ENCODE peak calls at places on chromosomes 6 and 20, in ten cellular contexts. F is iPS DF 6.9; C is endothelial cell of umbilical vein; H is naive thymus-derived CD4-positive, alpha-beta T cell; A is endodermal cell; N is CD8-positive, alpha-beta memory T cell; S is uterus; G is PC-9; Q is aorta; K is AG04450. U is an unnamed sample.

GRCh38 chr6:112618796-112619195 is 271.7 kb downstream of the RFPL4B start:
- DNase-seq in F (peak), C (peak), H (no peak), A (peak), N (no peak), S (no peak), G (peak), Q (no peak), K (no peak), U (no peak)

GRCh38 chr6:149414822-149415221 is 14.8 kb downstream of the SUMO4 start:
- DNase-seq in F (no peak), C (no peak), H (no peak), A (no peak), N (no peak), S (no peak), G (no peak), Q (no peak), K (no peak), U (no peak)

GRCh38 chr20:22691369-22692118 is 107.2 kb upstream of the FOXA2 start:
- DNase-seq in F (peak), C (peak), H (peak), A (peak), N (no peak), S (peak), G (no peak), Q (peak), K (peak), U (peak)

GRCh38 chr6:7073810-7074525 is 33.8 kb upstream of the RREB1 start:
- DNase-seq in F (no peak), C (no peak), H (peak), A (no peak), N (peak), S (no peak), G (no peak), Q (no peak), K (no peak), U (no peak)

GRCh38 chr6:124882580-124883393 is 79.5 kb upstream of the RNF217 start:
- DNase-seq in F (no peak), C (peak), H (no peak), A (no peak), N (no peak), S (no peak), G (peak), Q (no peak), K (no peak), U (no peak)

GRCh38 chr20:23147964-23148720 is 62.0 kb upstream of the CD93 start:
- DNase-seq in F (no peak), C (peak), H (no peak), A (peak), N (no peak), S (no peak), G (peak), Q (peak), K (no peak), U (no peak)

GRCh38 chr6:125188037-125188436 is 34.5 kb downstream of the TPD52L1 start:
- DNase-seq in F (no peak), C (no peak), H (no peak), A (no peak), N (no peak), S (no peak), G (no peak), Q (no peak), K (peak), U (no peak)

GRCh38 chr20:39291301-39291700 is 329.2 kb downstream of the DHX35 start:
- DNase-seq in F (no peak), C (peak), H (no peak), A (no peak), N (no peak), S (peak), G (no peak), Q (no peak), K (no peak), U (no peak)

GRCh38 chr6:23589811-23590210 is 536.2 kb upstream of the NRSN1 start:
- DNase-seq in F (no peak), C (no peak), H (no peak), A (no peak), N (no peak), S (no peak), G (no peak), Q (no peak), K (no peak), U (no peak)

DNA sequence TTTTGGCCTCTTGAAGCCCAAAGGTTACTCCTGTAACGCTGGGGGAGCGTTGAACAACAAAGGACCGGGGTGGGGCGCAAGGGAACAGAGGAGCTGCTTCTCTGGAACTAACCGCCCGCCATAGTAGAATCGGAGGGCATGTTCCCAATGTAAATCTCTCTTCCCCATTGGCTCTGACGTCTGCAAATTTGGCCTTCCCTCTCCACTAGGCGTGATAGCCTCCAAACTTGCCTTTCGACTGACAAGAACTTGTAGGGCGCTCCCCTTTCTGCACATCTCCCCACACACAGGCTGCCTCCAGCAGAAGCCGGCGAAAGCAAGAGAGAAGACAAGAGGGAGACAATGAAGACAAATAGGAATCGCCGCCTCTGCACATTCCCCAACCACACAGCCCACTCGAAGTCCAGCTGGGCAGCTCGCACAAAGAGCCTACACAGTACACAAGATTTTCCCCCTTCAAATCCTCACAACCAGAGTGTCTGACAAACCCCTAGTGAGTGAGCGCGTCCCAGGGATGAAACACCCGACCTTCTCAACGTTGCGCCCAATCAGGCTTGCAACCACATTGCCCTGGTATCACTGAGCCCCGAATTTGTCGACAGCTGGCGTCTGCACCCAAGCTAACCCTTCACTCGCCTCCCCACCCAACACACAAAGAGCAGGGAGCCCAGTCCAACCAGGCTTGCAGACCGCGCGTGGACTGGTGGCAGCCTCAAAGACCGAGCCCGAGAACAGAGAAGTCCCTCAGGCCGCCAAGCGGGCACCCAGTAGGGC is 1.5 kb upstream of the COL12A1 start:
- DNase-seq in F (no peak), C (peak), H (no peak), A (peak), N (no peak), S (peak), G (no peak), Q (no peak), K (no peak), U (no peak)
- H3K4me3 ChIP-seq in F (peak), C (no peak), H (peak), A (peak), N (peak), S (peak), G (no peak), Q (no peak), K (peak), U (peak)

DNA sequence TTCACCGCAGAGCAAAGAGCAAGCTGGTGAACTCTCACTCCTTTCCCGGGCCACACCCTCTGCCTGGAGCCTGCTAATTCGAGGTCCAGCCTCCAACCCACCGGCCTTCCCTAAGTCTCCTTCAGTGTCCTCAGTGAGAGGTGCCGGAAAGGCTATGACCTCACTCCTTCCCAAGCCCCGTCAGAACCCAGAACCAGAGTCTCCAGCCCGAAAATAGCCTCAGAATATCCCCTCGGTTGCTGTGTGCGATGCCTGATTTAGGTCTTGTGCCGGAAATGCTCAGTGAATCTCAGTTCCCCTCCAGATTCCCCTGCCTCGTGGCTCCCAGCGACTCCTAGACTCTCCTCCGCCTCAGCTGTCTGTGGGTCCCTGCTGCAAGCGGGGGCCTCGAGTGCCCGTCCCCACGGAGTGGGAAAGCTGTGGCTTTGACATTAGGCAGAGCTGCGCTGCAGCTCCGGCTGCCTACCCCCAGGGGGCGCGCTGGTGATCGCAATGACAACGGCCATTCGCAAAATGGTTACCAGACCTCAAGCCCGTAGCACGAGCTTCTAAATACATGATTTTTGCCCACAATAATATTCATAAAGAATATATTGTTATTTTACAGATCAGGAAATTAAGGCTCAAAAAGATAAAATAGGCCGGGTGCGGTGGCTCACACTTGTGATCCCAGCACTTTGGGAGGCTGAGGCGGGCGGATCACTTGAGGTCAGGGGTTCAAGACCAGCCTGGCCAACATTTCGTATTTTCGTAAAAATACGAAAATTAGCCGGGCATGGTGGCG is 4.2 kb upstream of the BNIP5 start:
- DNase-seq in F (no peak), C (peak), H (peak), A (peak), N (peak), S (peak), G (peak), Q (peak), K (no peak), U (no peak)
- H3K4me3 ChIP-seq in F (peak), C (no peak), H (no peak), A (peak), N (peak), S (no peak), G (peak), Q (no peak), K (peak), U (peak)

DNA sequence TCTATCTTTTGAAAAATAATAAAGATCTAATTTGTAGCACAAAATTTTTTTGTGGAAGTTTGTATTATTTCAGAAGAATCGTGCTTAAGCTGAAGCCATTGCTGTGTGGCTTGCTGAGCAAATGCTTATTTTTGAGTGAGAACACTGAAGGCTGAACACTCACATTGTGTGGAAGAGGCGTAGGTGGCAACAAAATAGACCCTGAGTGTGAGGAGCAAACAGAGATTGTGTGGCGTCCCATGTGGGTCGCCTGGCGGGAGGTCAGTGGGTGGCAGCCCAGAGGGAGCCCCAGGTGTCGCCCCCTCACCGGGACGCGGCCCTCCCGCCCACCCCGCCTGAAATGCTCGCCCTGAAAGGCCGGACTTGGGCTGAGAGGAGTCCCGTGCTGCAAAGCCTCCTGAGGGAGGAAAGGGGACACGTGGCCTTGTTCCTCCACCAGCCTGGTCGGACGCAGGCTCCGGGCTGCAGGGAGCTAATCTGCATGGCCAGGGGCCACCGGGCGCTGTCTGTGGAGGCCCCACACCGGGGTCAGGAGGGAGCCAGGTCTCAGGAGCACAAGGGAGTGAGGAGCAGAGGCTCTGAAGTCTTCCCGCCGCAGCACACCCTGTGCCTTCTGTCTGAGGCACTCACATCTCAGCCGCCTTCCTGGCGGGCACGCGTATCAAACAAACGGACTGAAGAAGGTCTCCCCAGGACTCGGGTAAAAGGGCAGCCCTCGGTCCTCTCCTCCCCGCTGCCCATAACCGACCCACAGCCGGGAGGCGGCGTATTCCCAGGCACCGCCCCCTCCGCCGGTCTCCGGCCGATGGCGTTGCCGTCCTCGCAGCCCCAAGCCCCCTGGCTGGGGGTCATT is 15.9 kb downstream of the DDO start:
- DNase-seq in F (no peak), C (no peak), H (no peak), A (no peak), N (no peak), S (no peak), G (peak), Q (peak), K (no peak), U (no peak)
- H3K4me3 ChIP-seq in F (no peak), C (no peak), H (no peak), A (no peak), N (no peak), S (peak), G (no peak), Q (peak), K (peak), U (peak)

DNA sequence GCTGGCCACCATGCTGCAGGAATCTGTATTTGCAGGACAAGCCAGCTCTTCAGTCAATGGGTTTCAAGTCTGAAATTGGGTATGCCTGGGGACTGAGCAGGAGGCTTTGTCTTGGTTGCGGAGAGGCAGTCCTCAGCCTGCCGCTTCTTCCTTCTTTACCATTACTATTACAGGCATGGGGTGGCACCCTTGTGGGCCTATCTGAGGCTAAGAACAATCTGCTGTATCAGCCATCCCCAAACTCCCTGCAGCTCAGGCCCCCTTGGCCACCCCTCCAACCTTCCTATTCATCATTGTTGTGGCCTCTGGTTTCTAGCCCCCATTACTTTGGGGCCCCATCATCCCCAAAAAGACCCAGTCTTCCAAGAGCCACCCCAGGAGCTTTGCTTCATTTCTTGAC is 289.2 kb upstream of the FOXQ1 start:
- DNase-seq in F (no peak), C (no peak), H (no peak), A (no peak), N (no peak), S (no peak), G (no peak), Q (no peak), K (no peak), U (no peak)
- H3K4me3 ChIP-seq in F (no peak), C (no peak), H (no peak), A (no peak), N (no peak), S (no peak), G (no peak), Q (no peak), K (no peak), U (no peak)

GRCh38 chr6:107706516-107706915 is 117.6 kb downstream of the SCML4 start:
- DNase-seq in F (no peak), C (no peak), H (no peak), A (peak), N (no peak), S (no peak), G (no peak), Q (no peak), K (no peak), U (no peak)
- H3K4me3 ChIP-seq in F (no peak), C (no peak), H (no peak), A (no peak), N (no peak), S (no peak), G (no peak), Q (no peak), K (no peak), U (no peak)

GRCh38 chr20:50930139-50931047 is 844 bp downstream of the ADNP start:
- DNase-seq in F (no peak), C (no peak), H (peak), A (peak), N (peak), S (peak), G (no peak), Q (peak), K (no peak), U (no peak)

GRCh38 chr20:50931048-50931305 is 260 bp downstream of the ADNP start:
- DNase-seq in F (no peak), C (no peak), H (no peak), A (no peak), N (no peak), S (no peak), G (no peak), Q (no peak), K (no peak), U (no peak)

GRCh38 chr20:50931306-50932015 is at the start of gene ADNP:
- DNase-seq in F (peak), C (peak), H (peak), A (peak), N (peak), S (peak), G (peak), Q (peak), K (peak), U (peak)

GRCh38 chr20:50929299-50930138 is 1.7 kb downstream of the ADNP start:
- DNase-seq in F (peak), C (peak), H (peak), A (peak), N (peak), S (peak), G (peak), Q (peak), K (peak), U (peak)

DNA sequence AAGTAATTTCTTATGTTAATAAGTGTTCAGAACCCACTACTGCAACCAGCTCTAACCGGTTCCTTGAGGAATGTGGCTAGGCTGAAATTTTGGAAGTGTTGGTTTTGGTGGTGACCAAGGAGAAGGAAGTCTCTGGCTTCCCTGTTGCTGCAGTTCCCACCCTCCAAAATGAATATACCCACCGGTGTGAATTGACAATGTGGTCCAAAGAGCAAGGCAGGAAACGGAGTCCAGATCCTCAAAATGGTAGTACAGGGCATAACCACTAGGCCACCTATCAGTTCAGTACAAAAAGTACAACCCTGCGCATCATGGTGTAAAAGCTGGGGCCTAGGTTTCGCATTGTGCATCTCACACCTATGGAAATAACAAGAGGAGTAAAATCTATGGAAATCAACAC is 2.8 kb downstream of the ADNP start:
- DNase-seq in F (no peak), C (no peak), H (no peak), A (no peak), N (no peak), S (no peak), G (no peak), Q (no peak), K (no peak), U (no peak)
- H3K4me3 ChIP-seq in F (no peak), C (no peak), H (peak), A (peak), N (peak), S (no peak), G (peak), Q (no peak), K (peak), U (no peak)